ENCODE peak calls at places on chromosomes 5 and 9, in ten cellular contexts. Y is spleen; U is GM12865; G is epithelial cell of esophagus; N is WERI-Rb-1; D is colonic mucosa; V is fibroblast of lung; K is CD4-positive, alpha-beta memory T cell; M is fibroblast of mammary gland; Z is A549. A is an unnamed sample.

GRCh38 chr5:95664204-95664786 is 17.7 kb downstream of the RFESD start:
- DNase-seq in Y (no peak), U (peak), G (peak), N (no peak), D (peak), V (peak), K (no peak), M (peak), Z (no peak), A (no peak)

GRCh38 chr5:10442581-10442980 is 902 bp downstream of the ROPN1L start:
- DNase-seq in Y (no peak), U (no peak), G (no peak), N (no peak), D (no peak), V (no peak), K (no peak), M (peak), Z (no peak), A (no peak)

GRCh38 chr5:63401434-63402046 is 560.7 kb downstream of the HTR1A start:
- DNase-seq in Y (no peak), U (peak), G (peak), N (peak), D (peak), V (peak), K (no peak), M (peak), Z (peak), A (peak)

GRCh38 chr5:54756301-54756700 is 229.1 kb downstream of the ESM1 start:
- DNase-seq in Y (no peak), U (no peak), G (peak), N (no peak), D (no peak), V (no peak), K (no peak), M (no peak), Z (no peak), A (no peak)

GRCh38 chr9:89179535-89179919 is 909 bp upstream of the SHC3 start:
- DNase-seq in Y (no peak), U (no peak), G (peak), N (no peak), D (no peak), V (peak), K (no peak), M (peak), Z (peak), A (no peak)

GRCh38 chr5:7218146-7218545 is 177.8 kb upstream of the ADCY2 start:
- DNase-seq in Y (no peak), U (no peak), G (no peak), N (no peak), D (no peak), V (no peak), K (no peak), M (no peak), Z (no peak), A (no peak)

GRCh38 chr5:115767424-115767823 is 49.0 kb downstream of the CDO1 start:
- DNase-seq in Y (no peak), U (peak), G (no peak), N (no peak), D (no peak), V (no peak), K (no peak), M (no peak), Z (no peak), A (no peak)

GRCh38 chr5:34005211-34005610 is 2.6 kb downstream of the AMACR start:
- DNase-seq in Y (no peak), U (no peak), G (no peak), N (no peak), D (no peak), V (peak), K (no peak), M (no peak), Z (no peak), A (no peak)

GRCh38 chr5:32095261-32095671 is 78.9 kb downstream of the GOLPH3 start:
- DNase-seq in Y (no peak), U (no peak), G (no peak), N (no peak), D (no peak), V (peak), K (no peak), M (no peak), Z (no peak), A (peak)

GRCh38 chr9:121735792-121736130 is 84.3 kb downstream of the DAB2IP start:
- DNase-seq in Y (no peak), U (no peak), G (peak), N (no peak), D (no peak), V (no peak), K (no peak), M (no peak), Z (peak), A (no peak)

GRCh38 chr5:160543395-160543794 is 121.7 kb downstream of the PTTG1 start:
- DNase-seq in Y (no peak), U (no peak), G (peak), N (no peak), D (no peak), V (peak), K (no peak), M (no peak), Z (no peak), A (no peak)

GRCh38 chr9:110131499-110131898 is 76.5 kb downstream of the C9orf152 start:
- DNase-seq in Y (no peak), U (no peak), G (peak), N (no peak), D (no peak), V (peak), K (no peak), M (no peak), Z (no peak), A (no peak)

GRCh38 chr9:3794005-3794404 is 268.2 kb upstream of the RFX3 start:
- DNase-seq in Y (no peak), U (no peak), G (peak), N (no peak), D (no peak), V (peak), K (no peak), M (no peak), Z (no peak), A (no peak)

GRCh38 chr5:139458580-139459407 is 3.7 kb downstream of the ECSCR start:
- DNase-seq in Y (peak), U (peak), G (peak), N (no peak), D (no peak), V (peak), K (peak), M (peak), Z (no peak), A (no peak)

GRCh38 chr5:54049963-54050362 is 260.4 kb downstream of the ARL15 start:
- DNase-seq in Y (no peak), U (no peak), G (no peak), N (no peak), D (no peak), V (peak), K (no peak), M (peak), Z (peak), A (no peak)

GRCh38 chr9:128632066-128632465 is 24.6 kb downstream of the DYNC2I2 start:
- DNase-seq in Y (peak), U (no peak), G (no peak), N (no peak), D (no peak), V (no peak), K (no peak), M (no peak), Z (no peak), A (no peak)

GRCh38 chr5:8253376-8253775 is 384.4 kb downstream of the MTRR start:
- DNase-seq in Y (no peak), U (no peak), G (no peak), N (no peak), D (no peak), V (no peak), K (no peak), M (no peak), Z (no peak), A (no peak)

GRCh38 chr9:79583957-79584654 is 12.3 kb downstream of the TLE4 start:
- DNase-seq in Y (peak), U (peak), G (no peak), N (peak), D (peak), V (no peak), K (peak), M (no peak), Z (no peak), A (no peak)

GRCh38 chr9:9893837-9894236 is 719.0 kb downstream of the PTPRD start:
- DNase-seq in Y (no peak), U (no peak), G (peak), N (no peak), D (no peak), V (peak), K (no peak), M (peak), Z (no peak), A (no peak)

GRCh38 chr9:104009853-104010252 is 84.3 kb upstream of the SMC2 start:
- DNase-seq in Y (no peak), U (no peak), G (peak), N (no peak), D (no peak), V (no peak), K (no peak), M (peak), Z (no peak), A (no peak)

GRCh38 chr5:109917966-109918365 is 228.2 kb downstream of the MAN2A1 start:
- DNase-seq in Y (no peak), U (no peak), G (no peak), N (no peak), D (no peak), V (no peak), K (no peak), M (peak), Z (no peak), A (no peak)

GRCh38 chr5:148957591-148958202 is 105.2 kb downstream of the SH3TC2 start:
- DNase-seq in Y (peak), U (peak), G (peak), N (peak), D (peak), V (no peak), K (peak), M (peak), Z (peak), A (no peak)

GRCh38 chr5:33843579-33843978 is 48.2 kb downstream of the ADAMTS12 start:
- DNase-seq in Y (no peak), U (no peak), G (peak), N (no peak), D (no peak), V (peak), K (no peak), M (peak), Z (no peak), A (no peak)

GRCh38 chr5:158120760-158121159 is 261.8 kb upstream of the CLINT1 start:
- DNase-seq in Y (no peak), U (no peak), G (peak), N (no peak), D (no peak), V (peak), K (no peak), M (peak), Z (no peak), A (no peak)

GRCh38 chr5:94793113-94793815 is 174.8 kb downstream of the SLF1 start:
- DNase-seq in Y (no peak), U (peak), G (no peak), N (no peak), D (no peak), V (peak), K (peak), M (peak), Z (no peak), A (no peak)

GRCh38 chr5:135526924-135527323 is 8.8 kb downstream of the NEUROG1 start:
- DNase-seq in Y (no peak), U (no peak), G (no peak), N (no peak), D (no peak), V (no peak), K (no peak), M (no peak), Z (no peak), A (no peak)

GRCh38 chr5:156934450-156935211 is 28.4 kb downstream of the TIMD4 start:
- DNase-seq in Y (no peak), U (peak), G (no peak), N (peak), D (no peak), V (no peak), K (peak), M (peak), Z (peak), A (no peak)

GRCh38 chr9:13113201-13113600 is 166.3 kb downstream of the MPDZ start:
- DNase-seq in Y (no peak), U (no peak), G (peak), N (no peak), D (no peak), V (peak), K (no peak), M (peak), Z (no peak), A (no peak)

GRCh38 chr9:83935276-83935890 is 14.2 kb upstream of the KIF27 start:
- DNase-seq in Y (no peak), U (no peak), G (peak), N (no peak), D (no peak), V (peak), K (no peak), M (peak), Z (no peak), A (no peak)

GRCh38 chr5:159059722-159060121 is 40.0 kb downstream of the EBF1 start:
- DNase-seq in Y (no peak), U (no peak), G (no peak), N (no peak), D (no peak), V (no peak), K (no peak), M (no peak), Z (no peak), A (no peak)

GRCh38 chr5:42454216-42454995 is 31.2 kb downstream of the GHR start:
- DNase-seq in Y (no peak), U (peak), G (peak), N (no peak), D (no peak), V (no peak), K (no peak), M (peak), Z (no peak), A (no peak)

GRCh38 chr9:133979124-133979920 is 12.8 kb downstream of the VAV2 start:
- DNase-seq in Y (peak), U (peak), G (no peak), N (peak), D (no peak), V (peak), K (no peak), M (no peak), Z (no peak), A (no peak)

GRCh38 chr5:16889203-16889971 is 46.7 kb downstream of the MYO10 start:
- DNase-seq in Y (no peak), U (no peak), G (peak), N (no peak), D (no peak), V (peak), K (no peak), M (peak), Z (peak), A (no peak)

GRCh38 chr5:17024686-17025180 is 88.6 kb upstream of the MYO10 start:
- DNase-seq in Y (no peak), U (no peak), G (peak), N (no peak), D (no peak), V (peak), K (no peak), M (peak), Z (peak), A (no peak)

GRCh38 chr9:112170968-112171367 is 4.1 kb downstream of the SUSD1 start:
- DNase-seq in Y (no peak), U (no peak), G (no peak), N (no peak), D (no peak), V (no peak), K (no peak), M (no peak), Z (no peak), A (no peak)

GRCh38 chr9:35563791-35564197 is 41.3 kb upstream of the TESK1 start:
- DNase-seq in Y (no peak), U (no peak), G (no peak), N (peak), D (no peak), V (no peak), K (no peak), M (no peak), Z (no peak), A (peak)

GRCh38 chr5:147780924-147781530 is 1.5 kb downstream of the JAKMIP2 start:
- DNase-seq in Y (no peak), U (no peak), G (no peak), N (no peak), D (no peak), V (no peak), K (no peak), M (no peak), Z (no peak), A (no peak)

GRCh38 chr9:127283917-127284316 is 19.3 kb downstream of the GARNL3 start:
- DNase-seq in Y (no peak), U (peak), G (peak), N (peak), D (peak), V (peak), K (no peak), M (peak), Z (peak), A (peak)

GRCh38 chr5:35230043-35230611 is at the start of gene PRLR:
- DNase-seq in Y (no peak), U (peak), G (peak), N (no peak), D (peak), V (peak), K (no peak), M (peak), Z (peak), A (no peak)

GRCh38 chr5:91024160-91024559 is 359.0 kb downstream of the ARRDC3 start:
- DNase-seq in Y (no peak), U (no peak), G (no peak), N (no peak), D (no peak), V (no peak), K (no peak), M (no peak), Z (no peak), A (no peak)
- H3K4me3 ChIP-seq in Y (no peak), U (no peak), G (no peak), N (no peak), D (no peak), V (no peak), K (no peak), M (no peak), Z (no peak), A (no peak)

DNA sequence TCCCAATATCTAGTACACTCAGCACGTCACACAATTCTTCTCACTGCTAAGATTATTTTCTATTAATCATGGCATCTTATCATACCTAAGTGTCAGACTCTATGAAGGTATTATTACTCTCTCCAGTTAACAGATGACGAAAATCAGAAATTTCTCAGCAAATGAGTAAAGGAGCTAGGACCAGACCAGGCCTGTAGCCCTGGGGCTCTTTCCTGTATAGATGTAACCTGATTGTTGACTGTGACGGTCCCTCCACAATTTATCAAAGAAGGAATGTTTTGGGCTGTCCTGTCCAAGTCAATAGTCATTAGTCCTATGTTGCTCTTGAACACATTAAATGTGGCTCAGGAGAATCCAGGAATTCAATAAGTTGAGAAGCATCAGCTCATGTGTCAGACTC is 106.2 kb downstream of the ST8SIA4 start:
- DNase-seq in Y (no peak), U (no peak), G (no peak), N (no peak), D (no peak), V (no peak), K (no peak), M (no peak), Z (no peak), A (no peak)
- H3K4me3 ChIP-seq in Y (no peak), U (no peak), G (no peak), N (no peak), D (no peak), V (no peak), K (no peak), M (no peak), Z (no peak), A (no peak)

GRCh38 chr5:161544350-161544765 is 2.2 kb downstream of the GABRB2 start:
- DNase-seq in Y (no peak), U (peak), G (peak), N (peak), D (peak), V (peak), K (no peak), M (peak), Z (peak), A (no peak)

GRCh38 chr5:161546463-161547301 is at the start of gene GABRB2:
- DNase-seq in Y (no peak), U (peak), G (peak), N (peak), D (peak), V (peak), K (no peak), M (peak), Z (peak), A (peak)

GRCh38 chr5:161548472-161549094 is 2.1 kb upstream of the GABRB2 start:
- DNase-seq in Y (no peak), U (peak), G (no peak), N (no peak), D (peak), V (no peak), K (no peak), M (no peak), Z (no peak), A (no peak)

GRCh38 chr5:161547573-161548471 is 1.3 kb upstream of the GABRB2 start:
- DNase-seq in Y (peak), U (peak), G (no peak), N (no peak), D (peak), V (no peak), K (no peak), M (no peak), Z (peak), A (no peak)

GRCh38 chr5:161545701-161546462 is 643 bp downstream of the GABRB2 start:
- DNase-seq in Y (no peak), U (peak), G (no peak), N (no peak), D (no peak), V (no peak), K (no peak), M (no peak), Z (no peak), A (no peak)
- H3K4me3 ChIP-seq in Y (peak), U (peak), G (no peak), N (no peak), D (peak), V (no peak), K (no peak), M (no peak), Z (no peak), A (peak)

GRCh38 chr9:69307446-69308216 is 17.4 kb upstream of the ENTREP1 start:
- DNase-seq in Y (no peak), U (no peak), G (no peak), N (no peak), D (no peak), V (peak), K (no peak), M (no peak), Z (no peak), A (no peak)

GRCh38 chr9:69303331-69303730 is 21.7 kb upstream of the ENTREP1 start:
- DNase-seq in Y (no peak), U (no peak), G (no peak), N (no peak), D (no peak), V (no peak), K (no peak), M (no peak), Z (no peak), A (no peak)

GRCh38 chr9:69313175-69313574 is 11.8 kb upstream of the ENTREP1 start:
- DNase-seq in Y (no peak), U (no peak), G (no peak), N (no peak), D (no peak), V (no peak), K (no peak), M (no peak), Z (no peak), A (no peak)

DNA sequence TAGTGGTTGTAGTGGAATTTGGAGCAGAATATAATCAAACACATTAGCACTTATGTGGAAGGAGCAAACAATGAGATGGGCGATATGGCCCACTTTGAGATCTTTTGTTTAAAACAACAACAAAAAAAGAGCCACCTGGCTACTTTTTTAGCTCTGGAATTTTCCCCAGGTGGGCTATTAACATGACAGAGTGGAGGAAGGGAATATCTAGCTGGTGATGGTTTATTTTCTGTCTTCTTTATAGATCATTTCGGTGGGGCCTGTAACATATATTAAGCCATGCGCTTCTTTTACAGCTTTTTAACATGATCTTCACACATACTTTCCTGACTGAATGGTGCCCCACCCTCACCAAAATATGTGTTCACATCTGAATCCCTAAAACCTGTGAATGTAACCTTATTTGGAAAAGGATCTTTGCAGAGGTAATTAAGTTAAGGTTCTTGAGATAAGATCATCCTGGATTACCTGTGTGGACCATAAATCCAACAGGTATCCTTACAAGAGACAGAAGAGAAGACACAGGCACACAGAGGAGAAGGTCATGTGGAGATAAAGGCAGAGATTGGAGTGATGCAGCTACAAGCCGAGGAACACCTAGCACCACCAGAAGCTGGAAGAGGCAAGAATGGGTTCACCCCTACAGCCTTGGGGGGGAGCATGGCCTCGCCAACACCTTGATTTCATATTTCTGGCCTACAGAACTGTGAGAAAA is 16.6 kb upstream of the ENTREP1 start:
- DNase-seq in Y (no peak), U (no peak), G (no peak), N (no peak), D (no peak), V (no peak), K (no peak), M (no peak), Z (no peak), A (no peak)
- H3K4me3 ChIP-seq in Y (no peak), U (no peak), G (no peak), N (no peak), D (no peak), V (no peak), K (no peak), M (no peak), Z (no peak), A (no peak)